ENCODE peak calls at places on chromosome X, in four cellular contexts. E is neural progenitor cell; S is activated T-helper 9 cell treated with anti-CD3 and anti-CD28 coated beads, Interleukin-2, amount 50 U/mL, for 16 hours; P is non-pigmented ciliary epithelial cell. W is an unnamed sample.

GRCh38 chrX:78042601-78043000 is 61.4 kb upstream of the PGK1 start:
- DNase-seq in E (no peak), S (no peak), P (no peak), W (no peak)

GRCh38 chrX:15468036-15468435 is 25.1 kb downstream of the PIR start:
- DNase-seq in E (peak; percentile 50), P (no peak), S (no peak), W (no peak)

GRCh38 chrX:53682885-53683555 is 3.5 kb downstream of the HUWE1 start:
- DNase-seq in P (no peak), E (peak; percentile 50), S (no peak), W (no peak)

GRCh38 chrX:112668476-112669404 is 11.0 kb downstream of the LHFPL1 start:
- DNase-seq in P (no peak), E (peak; percentile 33), S (no peak), W (no peak)

GRCh38 chrX:33211356-33212254 is at the start of gene DMD:
- DNase-seq in E (peak; percentile 41), S (no peak), P (no peak), W (no peak)

GRCh38 chrX:69051901-69052300 is 113.4 kb downstream of the PJA1 start:
- DNase-seq in P (no peak), S (no peak), E (no peak), W (no peak)

GRCh38 chrX:118459494-118459893 is 36.1 kb upstream of the DOCK11 start:
- DNase-seq in P (no peak), S (no peak), E (peak; percentile 36), W (no peak)

GRCh38 chrX:107683124-107683895 is 55.0 kb downstream of the PRPS1 start:
- DNase-seq in S (no peak), E (no peak), P (no peak), W (no peak)

GRCh38 chrX:84363054-84363453 is 139.2 kb downstream of the HDX start:
- DNase-seq in S (no peak), P (no peak), E (no peak), W (no peak)

GRCh38 chrX:20382518-20383291 is 116.0 kb upstream of the RPS6KA3 start:
- DNase-seq in S (no peak), P (no peak), E (no peak), W (no peak)

GRCh38 chrX:154020500-154021115 is 906 bp upstream of the IRAK1 start:
- DNase-seq in S (no peak), E (no peak), P (no peak), W (no peak)

GRCh38 chrX:9566150-9566621 is 101.3 kb downstream of the TBL1X start:
- DNase-seq in E (no peak), P (peak; percentile 55), S (no peak), W (peak; percentile 75)

GRCh38 chrX:107324493-107325310 is 118.3 kb downstream of the DNAAF6 start:
- DNase-seq in P (no peak), S (peak; percentile 1), E (peak; percentile 89), W (no peak)